ENCODE peak calls at places on chromosomes 2 and 18, in five cellular contexts. V is GM23338, R is hepatocyte, M is PC-3, L is HCT116. X is an unnamed sample.

GRCh38 chr18:46563317-46563716 is 93.7 kb downstream of the LOXHD1 start:
- DNase-seq in V (peak; percentile 54), R (no peak), M (no peak), L (no peak), X (no peak)

GRCh38 chr2:100776445-100776844 is 43.5 kb upstream of the NPAS2 start:
- DNase-seq in V (no peak), R (no peak), M (no peak), L (no peak), X (no peak)

GRCh38 chr18:711330-711692 is 1.1 kb downstream of the ENOSF1 start:
- DNase-seq in V (peak; percentile 36), R (no peak), M (no peak), L (no peak), X (no peak)

GRCh38 chr18:76491436-76491800 is 3.6 kb downstream of the ZNF516 start:
- DNase-seq in V (peak; percentile 77), R (peak; percentile 91), M (no peak), L (no peak), X (peak; percentile 48)

GRCh38 chr2:117818921-117819320 is 4.4 kb downstream of the DDX18 start:
- DNase-seq in V (no peak), R (no peak), M (no peak), L (no peak), X (no peak)

GRCh38 chr2:241885701-241886643 is 16.4 kb downstream of the RTP5 start:
- DNase-seq in V (no peak), R (no peak), M (no peak), L (no peak), X (no peak)

GRCh38 chr2:117771969-117772630 is 42.4 kb upstream of the DDX18 start:
- DNase-seq in V (peak; percentile 52), R (peak; percentile 63), M (peak; percentile 64), L (peak; percentile 23), X (peak; percentile 29)

GRCh38 chr2:160246356-160246755 is 46.3 kb upstream of the ITGB6 start:
- DNase-seq in V (no peak), R (no peak), M (no peak), L (no peak), X (no peak)

GRCh38 chr18:54416459-54416858 is 58.8 kb downstream of the C18orf54 start:
- DNase-seq in V (no peak), R (peak; percentile 11), M (peak; percentile 55), L (no peak), X (no peak)

GRCh38 chr2:216637472-216637871 is 4.3 kb downstream of the IGFBP2 start:
- DNase-seq in V (no peak), R (no peak), M (no peak), L (no peak), X (no peak)

GRCh38 chr2:217902281-217903141 is 100.3 kb downstream of the TNS1 start:
- DNase-seq in V (no peak), R (peak; percentile 84), M (peak; percentile 5), L (no peak), X (no peak)

GRCh38 chr2:107588960-107589542 is 237.6 kb upstream of the RGPD4 start:
- DNase-seq in V (no peak), R (no peak), M (no peak), L (no peak), X (no peak)

GRCh38 chr18:45221363-45221762 is 393.9 kb upstream of the SLC14A2 start:
- DNase-seq in V (no peak), R (no peak), M (no peak), L (no peak), X (no peak)

GRCh38 chr2:222318712-222319575 is 20.1 kb upstream of the PAX3 start:
- DNase-seq in V (peak; percentile 54), R (peak; percentile 51), M (no peak), L (no peak), X (peak; percentile 8)

GRCh38 chr2:241020201-241020600 is 21.8 kb downstream of the SNED1 start:
- DNase-seq in V (no peak), R (no peak), M (no peak), L (no peak), X (no peak)

GRCh38 chr2:28663359-28663758 is 88.3 kb upstream of the PPP1CB start:
- DNase-seq in V (no peak), R (peak; percentile 46), M (peak; percentile 72), L (no peak), X (no peak)

GRCh38 chr2:147310335-147311057 is 534.3 kb upstream of the ACVR2A start:
- DNase-seq in V (no peak), R (no peak), M (no peak), L (no peak), X (no peak)

GRCh38 chr2:41194235-41194634 is 742.3 kb upstream of the SLC8A1 start:
- DNase-seq in V (no peak), R (no peak), M (peak; percentile 33), L (no peak), X (no peak)

GRCh38 chr2:127437781-127438726 is 19.8 kb downstream of the PROC start:
- DNase-seq in V (peak; percentile 38), R (peak; percentile 80), M (no peak), L (no peak), X (no peak)

GRCh38 chr2:220000586-220000985 is 373.2 kb downstream of the SLC4A3 start:
- DNase-seq in V (no peak), R (peak; percentile 38), M (no peak), L (no peak), X (no peak)

GRCh38 chr2:9637330-9637729 is 6.5 kb upstream of the YWHAQ start:
- DNase-seq in V (no peak), R (no peak), M (peak; percentile 82), L (peak; percentile 53), X (no peak)

GRCh38 chr2:157842106-157842879 is 33.8 kb downstream of the ACVR1 start:
- DNase-seq in V (no peak), R (no peak), M (no peak), L (no peak), X (no peak)

GRCh38 chr2:166614027-166614426 is 120.0 kb upstream of the SCN7A start:
- DNase-seq in V (peak; percentile 40), R (no peak), M (no peak), L (no peak), X (no peak)
- TF ChIP-seq EZH2phosphoT487 in V (no peak), R (no peak), M (no peak), L (no peak), X (no peak)

GRCh38 chr2:10786240-10786982 is 26.2 kb downstream of the PDIA6 start:
- DNase-seq in V (no peak), R (no peak), M (no peak), L (no peak), X (no peak)

GRCh38 chr2:10788855-10789254 is 23.7 kb downstream of the PDIA6 start:
- DNase-seq in V (no peak), R (no peak), M (no peak), L (no peak), X (no peak)

GRCh38 chr2:10785260-10785659 is 27.3 kb downstream of the PDIA6 start:
- DNase-seq in V (no peak), R (no peak), M (no peak), L (no peak), X (no peak)

GRCh38 chr2:10784719-10785118 is 27.9 kb downstream of the PDIA6 start:
- DNase-seq in V (no peak), R (no peak), M (no peak), L (no peak), X (no peak)

GRCh38 chr2:10787176-10787968 is 25.2 kb downstream of the PDIA6 start:
- DNase-seq in V (peak; percentile 74), R (no peak), M (no peak), L (no peak), X (peak; percentile 18)
- TF ChIP-seq CTCF in V (peak; percentile 75), R (peak; percentile 13), M (peak; percentile 62), L (peak; percentile 23), X (peak; percentile 70)

DNA sequence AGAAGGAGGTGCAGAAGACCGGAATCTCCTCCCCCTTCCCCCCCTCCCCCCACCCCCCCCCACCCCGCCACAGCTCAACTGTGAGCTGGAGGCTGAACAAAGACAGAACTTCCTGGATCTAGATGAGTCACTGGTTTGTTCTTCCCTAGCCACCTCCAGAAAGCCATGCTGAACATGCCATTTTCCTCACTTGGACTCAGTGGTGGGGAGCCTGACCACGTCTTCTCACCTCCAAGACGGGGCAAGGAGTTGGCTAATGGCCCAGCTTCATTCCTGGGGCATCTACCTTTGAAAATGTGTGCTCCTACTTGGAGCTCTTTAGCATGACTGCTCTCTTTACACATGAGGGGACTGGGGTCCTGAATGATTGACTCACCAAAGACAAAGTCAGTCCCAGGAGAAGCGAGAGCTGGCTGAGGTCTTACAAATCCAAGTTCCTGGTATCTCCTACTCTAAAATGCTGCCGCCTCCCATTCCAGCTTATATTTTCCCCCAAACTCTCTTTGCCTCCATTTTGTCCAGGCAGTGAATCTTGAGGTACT is 22.6 kb upstream of the FZD5 start:
- DNase-seq in V (peak; percentile 36), R (no peak), M (peak; percentile 78), L (peak; percentile 69), X (no peak)
- TF ChIP-seq EZH2phosphoT487 in V (no peak), R (no peak), M (no peak), L (no peak), X (no peak)

GRCh38 chr18:24015897-24016631 is 1.5 kb downstream of the TTC39C start:
- DNase-seq in V (no peak), R (no peak), M (no peak), L (no peak), X (no peak)

GRCh38 chr18:24013061-24013460 is 1.5 kb upstream of the TTC39C start:
- DNase-seq in V (no peak), R (no peak), M (no peak), L (no peak), X (no peak)

GRCh38 chr18:24014986-24015896 is 687 bp downstream of the TTC39C start:
- DNase-seq in V (peak; percentile 55), R (peak; percentile 74), M (peak; percentile 56), L (no peak), X (peak; percentile 69)

GRCh38 chr18:24016643-24017042 is 2.1 kb downstream of the TTC39C start:
- DNase-seq in V (peak; percentile 50), R (no peak), M (peak; percentile 55), L (peak; percentile 26), X (no peak)

GRCh38 chr18:24014062-24014985 is at the start of gene TTC39C:
- DNase-seq in V (peak; percentile 74), R (peak; percentile 82), M (peak; percentile 70), L (peak; percentile 13), X (peak; percentile 81)
- TF ChIP-seq CTCF in V (no peak), R (no peak), M (no peak), L (no peak), X (no peak)

GRCh38 chr18:65039578-65039977 is 711.2 kb upstream of the CDH7 start:
- DNase-seq in V (no peak), R (no peak), M (peak; percentile 35), L (no peak), X (no peak)
- TF ChIP-seq EZH2phosphoT487 in V (no peak), R (no peak), M (no peak), L (no peak), X (no peak)

GRCh38 chr2:237258146-237258545 is 155.8 kb downstream of the COL6A3 start:
- DNase-seq in V (peak; percentile 44), R (no peak), M (no peak), L (no peak), X (no peak)
- TF ChIP-seq CTCF in V (peak; percentile 56), R (peak; percentile 13), M (peak; percentile 12), L (no peak), X (no peak)

X was measured in OCI-LY7.